ENCODE peak calls at places on chromosomes 6 and 20, in seven cellular contexts. One of them, this sample, is unnamed. For H3K36me3 and H3K27me3, the result is how much of the 10 kb centered on the place peaks cover.

GRCh38 chr20:19070036-19070435 is 142.4 kb upstream of the SLC24A3 start:
- DNase-seq in neural progenitor cell: no peak
- DNase-seq in BJ: no peak
- DNase-seq in HCT116: no peak
- DNase-seq in GM23338: no peak
- DNase-seq in GM23248: no peak
- DNase-seq in MM.1S: no peak
- DNase-seq in this sample: no peak

GRCh38 chr20:56032251-56032650 is 26.9 kb upstream of the CBLN4 start:
- DNase-seq in neural progenitor cell: no peak
- DNase-seq in BJ: no peak
- DNase-seq in HCT116: peak
- DNase-seq in GM23338: peak
- DNase-seq in GM23248: no peak
- DNase-seq in MM.1S: no peak
- DNase-seq in this sample: no peak

GRCh38 chr20:12207875-12208274 is 290.2 kb downstream of the BTBD3 start:
- DNase-seq in neural progenitor cell: peak
- DNase-seq in BJ: no peak
- DNase-seq in HCT116: peak
- DNase-seq in GM23338: peak
- DNase-seq in GM23248: peak
- DNase-seq in MM.1S: peak
- DNase-seq in this sample: peak

GRCh38 chr6:134984821-134985220 is 34.9 kb upstream of the ALDH8A1 start:
- DNase-seq in neural progenitor cell: no peak
- DNase-seq in BJ: no peak
- DNase-seq in HCT116: no peak
- DNase-seq in GM23338: no peak
- DNase-seq in GM23248: peak
- DNase-seq in MM.1S: no peak
- DNase-seq in this sample: no peak

GRCh38 chr6:13624871-13625288 is 9.7 kb downstream of the NOL7 start:
- DNase-seq in neural progenitor cell: peak
- DNase-seq in BJ: no peak
- DNase-seq in HCT116: peak
- DNase-seq in GM23338: peak
- DNase-seq in GM23248: peak
- DNase-seq in MM.1S: peak
- DNase-seq in this sample: peak

GRCh38 chr6:85469276-85470022 is 19.6 kb downstream of the NT5E start:
- DNase-seq in neural progenitor cell: no peak
- DNase-seq in BJ: no peak
- DNase-seq in HCT116: no peak
- DNase-seq in GM23338: no peak
- DNase-seq in GM23248: peak
- DNase-seq in MM.1S: no peak
- DNase-seq in this sample: no peak

GRCh38 chr20:24470031-24470781 is 777 bp downstream of the SYNDIG1 start:
- DNase-seq in neural progenitor cell: peak
- DNase-seq in BJ: no peak
- DNase-seq in HCT116: no peak
- DNase-seq in GM23338: peak
- DNase-seq in GM23248: peak
- DNase-seq in MM.1S: peak
- DNase-seq in this sample: peak

GRCh38 chr20:6956574-6956973 is 189.1 kb downstream of the BMP2 start:
- DNase-seq in neural progenitor cell: no peak
- DNase-seq in BJ: no peak
- DNase-seq in HCT116: no peak
- DNase-seq in GM23338: no peak
- DNase-seq in GM23248: peak
- DNase-seq in MM.1S: no peak
- DNase-seq in this sample: no peak

GRCh38 chr20:38935967-38936407 is 9.8 kb downstream of the FAM83D start:
- DNase-seq in neural progenitor cell: no peak
- DNase-seq in BJ: no peak
- DNase-seq in HCT116: no peak
- DNase-seq in GM23338: no peak
- DNase-seq in GM23248: no peak
- DNase-seq in MM.1S: no peak
- DNase-seq in this sample: no peak

GRCh38 chr6:141033101-141033500 is 1099.6 kb upstream of the GJE1 start:
- DNase-seq in neural progenitor cell: no peak
- DNase-seq in BJ: no peak
- DNase-seq in HCT116: no peak
- DNase-seq in GM23338: no peak
- DNase-seq in GM23248: peak
- DNase-seq in MM.1S: no peak
- DNase-seq in this sample: no peak

GRCh38 chr20:24972341-24972740 is 20.2 kb downstream of the APMAP start:
- DNase-seq in neural progenitor cell: no peak
- DNase-seq in BJ: no peak
- DNase-seq in HCT116: no peak
- DNase-seq in GM23338: no peak
- DNase-seq in GM23248: no peak
- DNase-seq in MM.1S: no peak
- DNase-seq in this sample: no peak

GRCh38 chr6:149862901-149863595 is 1.1 kb downstream of the LRP11 start:
- DNase-seq in neural progenitor cell: peak
- DNase-seq in BJ: no peak
- DNase-seq in HCT116: no peak
- DNase-seq in GM23338: peak
- DNase-seq in GM23248: peak
- DNase-seq in MM.1S: peak
- DNase-seq in this sample: peak

GRCh38 chr6:116070990-116071389 is 10.3 kb upstream of the FRK start:
- DNase-seq in neural progenitor cell: no peak
- DNase-seq in BJ: no peak
- DNase-seq in HCT116: no peak
- DNase-seq in GM23338: no peak
- DNase-seq in GM23248: no peak
- DNase-seq in MM.1S: no peak
- DNase-seq in this sample: no peak

GRCh38 chr6:122116105-122116504 is 283.3 kb upstream of the HSF2 start:
- DNase-seq in neural progenitor cell: no peak
- DNase-seq in BJ: no peak
- DNase-seq in HCT116: no peak
- DNase-seq in GM23338: no peak
- DNase-seq in GM23248: no peak
- DNase-seq in MM.1S: no peak
- DNase-seq in this sample: no peak

GRCh38 chr6:118501816-118502568 is 46.1 kb upstream of the PLN start:
- DNase-seq in neural progenitor cell: no peak
- DNase-seq in BJ: no peak
- DNase-seq in HCT116: no peak
- DNase-seq in GM23338: no peak
- DNase-seq in GM23248: peak
- DNase-seq in MM.1S: no peak
- DNase-seq in this sample: no peak

GRCh38 chr20:41198443-41198842 is 61.1 kb downstream of the PLCG1 start:
- DNase-seq in neural progenitor cell: no peak
- DNase-seq in BJ: no peak
- DNase-seq in HCT116: no peak
- DNase-seq in GM23338: no peak
- DNase-seq in GM23248: no peak
- DNase-seq in MM.1S: no peak
- DNase-seq in this sample: no peak

GRCh38 chr20:41200446-41201202 is 63.3 kb downstream of the PLCG1 start:
- DNase-seq in neural progenitor cell: no peak
- DNase-seq in BJ: no peak
- DNase-seq in HCT116: no peak
- DNase-seq in GM23338: no peak
- DNase-seq in GM23248: no peak
- DNase-seq in MM.1S: no peak
- DNase-seq in this sample: no peak

GRCh38 chr20:41192575-41192974 is 55.2 kb downstream of the PLCG1 start:
- DNase-seq in neural progenitor cell: no peak
- DNase-seq in BJ: no peak
- DNase-seq in HCT116: no peak
- DNase-seq in GM23338: no peak
- DNase-seq in GM23248: no peak
- DNase-seq in MM.1S: no peak
- DNase-seq in this sample: no peak

GRCh38 chr20:41191562-41192500 is 54.5 kb downstream of the PLCG1 start:
- DNase-seq in neural progenitor cell: no peak
- DNase-seq in BJ: no peak
- DNase-seq in HCT116: no peak
- DNase-seq in GM23338: no peak
- DNase-seq in GM23248: no peak
- DNase-seq in MM.1S: no peak
- DNase-seq in this sample: no peak

GRCh38 chr20:41196653-41197225 is 59.4 kb downstream of the PLCG1 start:
- DNase-seq in neural progenitor cell: no peak
- DNase-seq in BJ: no peak
- DNase-seq in HCT116: no peak
- DNase-seq in GM23338: no peak
- DNase-seq in GM23248: no peak
- DNase-seq in MM.1S: no peak
- DNase-seq in this sample: no peak
- H3K36me3 ChIP-seq in neural progenitor cell: under half
- H3K36me3 ChIP-seq in BJ: under half
- H3K36me3 ChIP-seq in HCT116: under half
- H3K36me3 ChIP-seq in GM23338: under half
- H3K36me3 ChIP-seq in GM23248: under half
- H3K36me3 ChIP-seq in MM.1S: under half
- H3K36me3 ChIP-seq in this sample: under half

GRCh38 chr6:28988536-28989415 is 16.3 kb downstream of the ZNF311 start:
- DNase-seq in neural progenitor cell: peak
- DNase-seq in BJ: no peak
- DNase-seq in HCT116: peak
- DNase-seq in GM23338: peak
- DNase-seq in GM23248: no peak
- DNase-seq in MM.1S: no peak
- DNase-seq in this sample: peak

GRCh38 chr6:28983838-28984237 is 21.3 kb downstream of the ZNF311 start:
- DNase-seq in neural progenitor cell: no peak
- DNase-seq in BJ: no peak
- DNase-seq in HCT116: no peak
- DNase-seq in GM23338: no peak
- DNase-seq in GM23248: no peak
- DNase-seq in MM.1S: no peak
- DNase-seq in this sample: no peak

GRCh38 chr6:28982476-28983266 is 22.4 kb downstream of the ZNF311 start:
- DNase-seq in neural progenitor cell: peak
- DNase-seq in BJ: no peak
- DNase-seq in HCT116: no peak
- DNase-seq in GM23338: peak
- DNase-seq in GM23248: peak
- DNase-seq in MM.1S: peak
- DNase-seq in this sample: no peak

GRCh38 chr6:28981833-28982475 is 23.2 kb downstream of the ZNF311 start:
- DNase-seq in neural progenitor cell: peak
- DNase-seq in BJ: peak
- DNase-seq in HCT116: peak
- DNase-seq in GM23338: peak
- DNase-seq in GM23248: peak
- DNase-seq in MM.1S: peak
- DNase-seq in this sample: peak

GRCh38 chr6:28985396-28986164 is 19.5 kb downstream of the ZNF311 start:
- DNase-seq in neural progenitor cell: peak
- DNase-seq in BJ: peak
- DNase-seq in HCT116: peak
- DNase-seq in GM23338: peak
- DNase-seq in GM23248: peak
- DNase-seq in MM.1S: no peak
- DNase-seq in this sample: peak
- H3K4me3 ChIP-seq in neural progenitor cell: peak
- H3K4me3 ChIP-seq in BJ: peak
- H3K4me3 ChIP-seq in HCT116: peak
- H3K4me3 ChIP-seq in GM23338: peak
- H3K4me3 ChIP-seq in GM23248: peak
- H3K4me3 ChIP-seq in MM.1S: no peak
- H3K4me3 ChIP-seq in this sample: peak

GRCh38 chr6:37731888-37732287 is 34.2 kb upstream of the MDGA1 start:
- DNase-seq in neural progenitor cell: no peak
- DNase-seq in BJ: no peak
- DNase-seq in HCT116: no peak
- DNase-seq in GM23338: no peak
- DNase-seq in GM23248: no peak
- DNase-seq in MM.1S: no peak
- DNase-seq in this sample: peak

GRCh38 chr6:37724530-37725220 is 27.0 kb upstream of the MDGA1 start:
- DNase-seq in neural progenitor cell: no peak
- DNase-seq in BJ: no peak
- DNase-seq in HCT116: no peak
- DNase-seq in GM23338: no peak
- DNase-seq in GM23248: no peak
- DNase-seq in MM.1S: no peak
- DNase-seq in this sample: no peak

DNA sequence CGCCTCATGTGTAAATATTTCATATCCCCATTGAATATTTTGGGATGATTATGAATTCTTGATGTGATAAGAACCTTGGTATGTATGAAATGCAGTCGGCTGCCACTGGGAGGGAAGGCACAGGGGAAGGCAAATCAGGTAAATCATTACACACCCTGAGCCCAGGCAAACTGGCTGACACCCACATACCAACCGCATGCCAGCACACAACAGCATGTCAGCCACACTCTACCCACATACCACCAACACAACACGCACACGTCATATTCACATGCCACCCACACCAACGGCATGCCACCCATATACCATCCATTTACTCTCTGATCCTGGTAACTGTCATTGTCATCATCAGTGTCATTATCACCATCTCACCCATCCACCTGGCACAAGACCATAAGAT is 28.3 kb upstream of the MDGA1 start:
- DNase-seq in neural progenitor cell: no peak
- DNase-seq in BJ: no peak
- DNase-seq in HCT116: no peak
- DNase-seq in GM23338: no peak
- DNase-seq in GM23248: no peak
- DNase-seq in MM.1S: no peak
- DNase-seq in this sample: no peak
- H3K27me3 ChIP-seq in neural progenitor cell: under half
- H3K27me3 ChIP-seq in BJ: under half
- H3K27me3 ChIP-seq in HCT116: under half
- H3K27me3 ChIP-seq in GM23338: under half
- H3K27me3 ChIP-seq in GM23248: under half
- H3K27me3 ChIP-seq in MM.1S: under half
- H3K27me3 ChIP-seq in this sample: under half

GRCh38 chr6:157096522-157096921 is 226.8 kb downstream of the TMEM242 start:
- DNase-seq in neural progenitor cell: no peak
- DNase-seq in BJ: no peak
- DNase-seq in HCT116: no peak
- DNase-seq in GM23338: no peak
- DNase-seq in GM23248: no peak
- DNase-seq in MM.1S: no peak
- DNase-seq in this sample: no peak

GRCh38 chr6:157099912-157100593 is 223.3 kb downstream of the TMEM242 start:
- DNase-seq in neural progenitor cell: no peak
- DNase-seq in BJ: no peak
- DNase-seq in HCT116: no peak
- DNase-seq in GM23338: no peak
- DNase-seq in GM23248: no peak
- DNase-seq in MM.1S: no peak
- DNase-seq in this sample: no peak

GRCh38 chr6:157097255-157097936 is 225.9 kb downstream of the TMEM242 start:
- DNase-seq in neural progenitor cell: peak
- DNase-seq in BJ: no peak
- DNase-seq in HCT116: no peak
- DNase-seq in GM23338: no peak
- DNase-seq in GM23248: no peak
- DNase-seq in MM.1S: no peak
- DNase-seq in this sample: no peak

GRCh38 chr6:157101166-157101565 is 222.2 kb downstream of the TMEM242 start:
- DNase-seq in neural progenitor cell: no peak
- DNase-seq in BJ: no peak
- DNase-seq in HCT116: no peak
- DNase-seq in GM23338: no peak
- DNase-seq in GM23248: no peak
- DNase-seq in MM.1S: no peak
- DNase-seq in this sample: no peak

GRCh38 chr6:157098999-157099398 is 224.3 kb downstream of the TMEM242 start:
- DNase-seq in neural progenitor cell: no peak
- DNase-seq in BJ: no peak
- DNase-seq in HCT116: no peak
- DNase-seq in GM23338: no peak
- DNase-seq in GM23248: no peak
- DNase-seq in MM.1S: no peak
- DNase-seq in this sample: no peak
- H3K36me3 ChIP-seq in neural progenitor cell: under half
- H3K36me3 ChIP-seq in BJ: under half
- H3K36me3 ChIP-seq in HCT116: under half
- H3K36me3 ChIP-seq in GM23338: under half
- H3K36me3 ChIP-seq in GM23248: under half
- H3K36me3 ChIP-seq in MM.1S: under half
- H3K36me3 ChIP-seq in this sample: under half